ENCODE peak calls at places on chromosomes 12 and 14, in four cellular contexts. One of them, this sample, is unnamed.

GRCh38 chr12:119674560-119674959 is 6.6 kb downstream of the PRKAB1 start:
- DNase-seq in fibroblast of the aortic adventitia: no peak
- DNase-seq in ovary: no peak
- DNase-seq in GM12878: no peak
- DNase-seq in this sample: no peak

GRCh38 chr12:117968084-117968789 is 553 bp downstream of the KSR2 start:
- DNase-seq in fibroblast of the aortic adventitia: no peak
- DNase-seq in ovary: no peak
- DNase-seq in GM12878: no peak
- DNase-seq in this sample: no peak

GRCh38 chr14:58099682-58100081 is 52.3 kb downstream of the ARMH4 start:
- DNase-seq in fibroblast of the aortic adventitia: no peak
- DNase-seq in ovary: no peak
- DNase-seq in GM12878: no peak
- DNase-seq in this sample: no peak

GRCh38 chr14:99773496-99774203 is 19.6 kb upstream of the EML1 start:
- DNase-seq in fibroblast of the aortic adventitia: no peak
- DNase-seq in ovary: no peak
- DNase-seq in GM12878: no peak
- DNase-seq in this sample: no peak

GRCh38 chr12:106296179-106296877 is 6.2 kb upstream of the TCP11L2 start:
- DNase-seq in fibroblast of the aortic adventitia: peak
- DNase-seq in ovary: no peak
- DNase-seq in GM12878: no peak
- DNase-seq in this sample: no peak

GRCh38 chr12:122888232-122888752 is 7.6 kb downstream of the VPS37B start:
- DNase-seq in fibroblast of the aortic adventitia: peak
- DNase-seq in ovary: no peak
- DNase-seq in GM12878: no peak
- DNase-seq in this sample: no peak

GRCh38 chr14:22339277-22339676 is 249.7 kb downstream of the DAD1 start:
- DNase-seq in fibroblast of the aortic adventitia: peak
- DNase-seq in ovary: peak
- DNase-seq in GM12878: no peak
- DNase-seq in this sample: no peak

GRCh38 chr14:78512021-78512420 is 341.8 kb downstream of the NRXN3 start:
- DNase-seq in fibroblast of the aortic adventitia: no peak
- DNase-seq in ovary: no peak
- DNase-seq in GM12878: no peak
- DNase-seq in this sample: no peak

GRCh38 chr12:67358686-67359374 is 89.7 kb downstream of the CAND1 start:
- DNase-seq in fibroblast of the aortic adventitia: peak
- DNase-seq in ovary: no peak
- DNase-seq in GM12878: no peak
- DNase-seq in this sample: no peak

GRCh38 chr12:4852308-4852707 is 57.4 kb upstream of the KCNA1 start:
- DNase-seq in fibroblast of the aortic adventitia: no peak
- DNase-seq in ovary: no peak
- DNase-seq in GM12878: no peak
- DNase-seq in this sample: no peak

GRCh38 chr14:34722723-34723545 is 8.5 kb upstream of the CFL2 start:
- DNase-seq in fibroblast of the aortic adventitia: peak
- DNase-seq in ovary: peak
- DNase-seq in GM12878: no peak
- DNase-seq in this sample: no peak

GRCh38 chr14:68797180-68797670 is 4.4 kb upstream of the ZFP36L1 start:
- DNase-seq in fibroblast of the aortic adventitia: no peak
- DNase-seq in ovary: no peak
- DNase-seq in GM12878: no peak
- DNase-seq in this sample: no peak

GRCh38 chr12:57516617-57517153 is 3.6 kb downstream of the DDIT3 start:
- DNase-seq in fibroblast of the aortic adventitia: no peak
- DNase-seq in ovary: no peak
- DNase-seq in GM12878: no peak
- DNase-seq in this sample: no peak

GRCh38 chr12:113214938-113215400 is 6.3 kb upstream of the TPCN1 start:
- DNase-seq in fibroblast of the aortic adventitia: peak
- DNase-seq in ovary: no peak
- DNase-seq in GM12878: peak
- DNase-seq in this sample: peak

GRCh38 chr12:27780612-27781408 is 774 bp upstream of the MANSC4 start:
- DNase-seq in fibroblast of the aortic adventitia: peak
- DNase-seq in ovary: peak
- DNase-seq in GM12878: no peak
- DNase-seq in this sample: no peak

GRCh38 chr12:50734409-50735263 is 29.3 kb upstream of the ATF1 start:
- DNase-seq in fibroblast of the aortic adventitia: peak
- DNase-seq in ovary: no peak
- DNase-seq in GM12878: no peak
- DNase-seq in this sample: no peak

GRCh38 chr14:72699433-72699832 is 194.5 kb downstream of the DPF3 start:
- DNase-seq in fibroblast of the aortic adventitia: no peak
- DNase-seq in ovary: no peak
- DNase-seq in GM12878: no peak
- DNase-seq in this sample: no peak

GRCh38 chr14:99925471-99925870 is 132.3 kb downstream of the EML1 start:
- DNase-seq in fibroblast of the aortic adventitia: no peak
- DNase-seq in ovary: no peak
- DNase-seq in GM12878: no peak
- DNase-seq in this sample: no peak

GRCh38 chr12:106179086-106179485 is 40.3 kb upstream of the NUAK1 start:
- DNase-seq in fibroblast of the aortic adventitia: no peak
- DNase-seq in ovary: peak
- DNase-seq in GM12878: no peak
- DNase-seq in this sample: no peak

GRCh38 chr14:88877192-88877591 is 52.7 kb downstream of the TTC8 start:
- DNase-seq in fibroblast of the aortic adventitia: no peak
- DNase-seq in ovary: no peak
- DNase-seq in GM12878: no peak
- DNase-seq in this sample: no peak

GRCh38 chr12:11607313-11608081 is 42.0 kb upstream of the ETV6 start:
- DNase-seq in fibroblast of the aortic adventitia: peak
- DNase-seq in ovary: no peak
- DNase-seq in GM12878: no peak
- DNase-seq in this sample: no peak

GRCh38 chr12:123120452-123121166 is 30.3 kb downstream of the PITPNM2 start:
- DNase-seq in fibroblast of the aortic adventitia: no peak
- DNase-seq in ovary: no peak
- DNase-seq in GM12878: no peak
- DNase-seq in this sample: no peak

GRCh38 chr12:80273144-80273543 is 170.9 kb upstream of the PTPRQ start:
- DNase-seq in fibroblast of the aortic adventitia: no peak
- DNase-seq in ovary: no peak
- DNase-seq in GM12878: no peak
- DNase-seq in this sample: no peak

GRCh38 chr14:88245321-88245720 is 77.7 kb downstream of the KCNK10 start:
- DNase-seq in fibroblast of the aortic adventitia: no peak
- DNase-seq in ovary: no peak
- DNase-seq in GM12878: no peak
- DNase-seq in this sample: no peak

GRCh38 chr14:58191763-58192596 is 8.0 kb upstream of the ACTR10 start:
- DNase-seq in fibroblast of the aortic adventitia: no peak
- DNase-seq in ovary: no peak
- DNase-seq in GM12878: no peak
- DNase-seq in this sample: no peak

GRCh38 chr12:50555471-50555885 is 50.7 kb downstream of the DIP2B start:
- DNase-seq in fibroblast of the aortic adventitia: no peak
- DNase-seq in ovary: no peak
- DNase-seq in GM12878: no peak
- DNase-seq in this sample: no peak

GRCh38 chr12:94872007-94872653 is 131.4 kb downstream of the NDUFA12 start:
- DNase-seq in fibroblast of the aortic adventitia: no peak
- DNase-seq in ovary: no peak
- DNase-seq in GM12878: no peak
- DNase-seq in this sample: no peak

GRCh38 chr14:70392676-70393075 is 24.2 kb downstream of the SYNJ2BP start:
- DNase-seq in fibroblast of the aortic adventitia: no peak
- DNase-seq in ovary: no peak
- DNase-seq in GM12878: no peak
- DNase-seq in this sample: no peak

GRCh38 chr12:115088328-115088994 is 404.5 kb upstream of the TBX3 start:
- DNase-seq in fibroblast of the aortic adventitia: no peak
- DNase-seq in ovary: no peak
- DNase-seq in GM12878: no peak
- DNase-seq in this sample: no peak

GRCh38 chr12:54689984-54690383 is 41.8 kb upstream of the DCD start:
- DNase-seq in fibroblast of the aortic adventitia: no peak
- DNase-seq in ovary: no peak
- DNase-seq in GM12878: no peak
- DNase-seq in this sample: no peak

GRCh38 chr12:60394680-60395079 is 798.9 kb downstream of the SLC16A7 start:
- DNase-seq in fibroblast of the aortic adventitia: peak
- DNase-seq in ovary: no peak
- DNase-seq in GM12878: no peak
- DNase-seq in this sample: no peak

GRCh38 chr12:114480309-114481199 is 74.6 kb upstream of the TBX5 start:
- DNase-seq in fibroblast of the aortic adventitia: peak
- DNase-seq in ovary: no peak
- DNase-seq in GM12878: no peak
- DNase-seq in this sample: no peak

GRCh38 chr12:6563448-6564050 is 4.5 kb downstream of the NOP2 start:
- DNase-seq in fibroblast of the aortic adventitia: peak
- DNase-seq in ovary: peak
- DNase-seq in GM12878: no peak
- DNase-seq in this sample: peak

GRCh38 chr12:66944365-66944764 is 265.5 kb upstream of the GRIP1 start:
- DNase-seq in fibroblast of the aortic adventitia: no peak
- DNase-seq in ovary: no peak
- DNase-seq in GM12878: no peak
- DNase-seq in this sample: no peak

GRCh38 chr12:50201987-50202521 is 34.9 kb upstream of the CERS5 start:
- DNase-seq in fibroblast of the aortic adventitia: peak
- DNase-seq in ovary: no peak
- DNase-seq in GM12878: no peak
- DNase-seq in this sample: no peak

GRCh38 chr12:22981711-22982110 is 356.7 kb downstream of the ETNK1 start:
- DNase-seq in fibroblast of the aortic adventitia: peak
- DNase-seq in ovary: no peak
- DNase-seq in GM12878: no peak
- DNase-seq in this sample: no peak

DNA sequence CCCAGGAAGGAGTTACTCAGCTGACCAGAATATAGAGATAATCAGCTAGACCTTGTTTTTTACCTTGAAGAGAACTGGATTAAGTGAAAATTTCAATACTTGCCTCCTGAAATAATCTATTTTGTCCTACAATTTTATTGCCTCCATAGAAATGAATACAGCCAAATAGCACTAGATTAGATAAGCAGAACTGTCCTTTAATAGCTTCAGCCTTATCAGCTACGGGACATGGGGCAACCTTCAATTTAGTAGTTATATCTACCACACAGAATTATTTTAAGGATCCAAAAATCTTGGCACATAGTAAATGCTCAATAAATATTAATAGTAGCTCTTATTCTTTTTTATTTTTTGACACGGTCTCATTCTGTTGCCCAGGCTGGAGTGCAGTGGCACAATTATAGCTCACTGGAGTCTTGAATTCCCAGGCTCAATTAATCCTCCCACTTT is 67.2 kb upstream of the PLEKHG3 start:
- DNase-seq in fibroblast of the aortic adventitia: no peak
- DNase-seq in ovary: no peak
- DNase-seq in GM12878: no peak
- DNase-seq in this sample: no peak
- TF ChIP-seq CTCF in fibroblast of the aortic adventitia: no peak
- TF ChIP-seq CTCF in ovary: peak
- TF ChIP-seq CTCF in GM12878: no peak
- TF ChIP-seq CTCF in this sample: no peak

DNA sequence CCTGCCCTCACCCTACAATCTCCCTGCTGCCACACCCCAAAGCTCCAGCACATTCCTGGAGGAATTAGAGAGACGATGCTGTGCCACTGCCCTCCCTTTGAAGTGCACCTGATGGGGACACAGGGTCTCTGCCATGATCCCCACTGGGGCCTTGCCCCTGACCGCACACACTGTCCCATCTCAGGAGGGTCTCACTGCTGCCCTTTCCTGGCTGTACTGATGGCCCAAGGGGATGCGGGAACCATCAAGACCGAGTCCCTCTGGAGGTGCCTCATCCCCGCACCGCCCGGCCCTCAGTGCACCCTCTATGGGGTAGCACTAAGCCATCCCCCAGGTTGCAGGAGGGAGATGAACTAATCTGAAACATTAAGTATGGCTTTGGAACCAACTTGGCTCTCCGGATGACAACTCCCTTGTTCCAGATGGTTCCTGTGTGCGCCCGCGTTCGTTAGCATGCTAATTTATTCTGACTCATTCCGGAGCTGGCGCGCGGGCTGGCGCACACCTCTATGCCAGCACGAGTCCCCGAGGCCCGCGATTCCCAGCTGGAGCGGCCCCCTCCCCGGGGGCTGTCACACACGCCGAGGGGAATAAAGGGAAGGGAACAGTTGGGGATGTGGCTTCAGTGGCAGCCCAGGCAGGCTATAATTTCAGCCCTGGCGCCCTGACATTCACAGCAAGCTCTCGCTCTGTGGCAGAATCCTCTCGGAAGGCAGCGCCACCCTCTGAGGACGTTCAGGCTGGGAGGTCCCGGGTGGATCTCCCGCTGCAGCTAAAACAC is 34.2 kb upstream of the C14orf180 start:
- DNase-seq in fibroblast of the aortic adventitia: no peak
- DNase-seq in ovary: no peak
- DNase-seq in GM12878: no peak
- DNase-seq in this sample: no peak
- TF ChIP-seq CTCF in fibroblast of the aortic adventitia: no peak
- TF ChIP-seq CTCF in ovary: no peak
- TF ChIP-seq CTCF in GM12878: no peak
- TF ChIP-seq CTCF in this sample: no peak

GRCh38 chr14:48686650-48687049 is 899.5 kb downstream of the RPS29 start:
- DNase-seq in fibroblast of the aortic adventitia: no peak
- DNase-seq in ovary: no peak
- DNase-seq in GM12878: no peak
- DNase-seq in this sample: no peak

GRCh38 chr14:48693793-48694192 is 892.4 kb downstream of the RPS29 start:
- DNase-seq in fibroblast of the aortic adventitia: no peak
- DNase-seq in ovary: no peak
- DNase-seq in GM12878: no peak
- DNase-seq in this sample: no peak

DNA sequence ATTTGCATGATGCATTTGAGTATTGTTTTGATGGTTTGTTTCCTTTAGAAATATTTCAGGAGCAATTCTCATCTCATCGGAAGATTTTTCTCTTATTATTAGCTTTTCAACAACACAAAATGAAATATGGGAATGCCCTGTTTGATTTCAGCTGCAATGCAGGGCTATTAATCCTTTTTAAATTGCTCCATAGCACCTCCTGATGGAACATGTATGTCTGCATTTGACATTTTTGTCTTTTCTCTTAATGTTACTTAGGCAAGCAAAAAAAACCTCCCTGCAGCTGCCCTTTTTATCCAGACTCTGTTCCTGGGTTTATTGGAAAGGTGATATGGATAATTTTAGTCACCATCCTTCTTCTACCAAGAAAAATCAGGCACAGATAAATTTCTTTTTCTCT is 895.8 kb downstream of the RPS29 start:
- DNase-seq in fibroblast of the aortic adventitia: no peak
- DNase-seq in ovary: no peak
- DNase-seq in GM12878: no peak
- DNase-seq in this sample: no peak
- TF ChIP-seq CTCF in fibroblast of the aortic adventitia: no peak
- TF ChIP-seq CTCF in ovary: no peak
- TF ChIP-seq CTCF in GM12878: no peak
- TF ChIP-seq CTCF in this sample: no peak

GRCh38 chr12:92928962-92929915 is at the start of gene EEA1:
- DNase-seq in fibroblast of the aortic adventitia: peak
- DNase-seq in ovary: peak
- DNase-seq in GM12878: peak
- DNase-seq in this sample: peak
- TF ChIP-seq CTCF in fibroblast of the aortic adventitia: peak
- TF ChIP-seq CTCF in ovary: peak
- TF ChIP-seq CTCF in GM12878: peak
- TF ChIP-seq CTCF in this sample: no peak

This sample was measured in GM12864.